ENCODE peak calls at places on chromosomes 1 and 21, in six cellular contexts. T, C, X, D, V and Y are unnamed samples.

GRCh38 chr1:13550663-13551062 is 33.0 kb upstream of the PDPN start:
- DNase-seq in C (no peak), V (no peak), X (no peak), T (no peak), D (no peak), Y (no peak)

GRCh38 chr1:245105815-245106410 is 48.9 kb upstream of the KIF26B start:
- DNase-seq in D (no peak), T (no peak), V (no peak), X (peak; percentile 8), C (no peak), Y (no peak)

GRCh38 chr1:218803351-218803997 is 370.2 kb upstream of the LYPLAL1 start:
- DNase-seq in T (no peak), V (no peak), D (no peak), C (no peak), X (no peak), Y (no peak)

GRCh38 chr1:44862829-44863406 is 19.9 kb upstream of the PTCH2 start:
- DNase-seq in T (no peak), D (no peak), C (no peak), X (peak; percentile 66), V (no peak), Y (no peak)

GRCh38 chr1:84253891-84254290 is 47.6 kb upstream of the SAMD13 start:
- DNase-seq in C (peak; percentile 41), D (peak; percentile 78), V (no peak), T (no peak), X (peak; percentile 97), Y (peak; percentile 79)

GRCh38 chr1:160646711-160647328 is at the start of gene SLAMF1:
- DNase-seq in V (no peak), C (no peak), T (no peak), D (no peak), X (no peak), Y (no peak)

GRCh38 chr1:220326578-220326977 is 54.3 kb upstream of the RAB3GAP2 start:
- DNase-seq in T (no peak), D (no peak), V (no peak), C (no peak), X (peak; percentile 13), Y (no peak)

GRCh38 chr1:100995196-100995983 is 30.2 kb downstream of the DPH5 start:
- DNase-seq in C (no peak), T (no peak), X (peak; percentile 44), D (no peak), V (no peak), Y (no peak)

GRCh38 chr1:100132566-100133477 is at the start of the genes SASS6 and TRMT13:
- DNase-seq in V (peak; percentile 94), C (peak; percentile 97), D (peak; percentile 99), X (peak; percentile 99), T (peak; percentile 94), Y (peak; percentile 79)

GRCh38 chr1:165288301-165289120 is 68.0 kb downstream of the LMX1A start:
- DNase-seq in D (no peak), C (no peak), V (no peak), X (no peak), T (no peak), Y (no peak)

GRCh38 chr1:232568331-232568852 is 61.5 kb downstream of the SIPA1L2 start:
- DNase-seq in C (no peak), T (no peak), D (no peak), V (no peak), X (no peak), Y (no peak)

GRCh38 chr21:36134820-36135390 is at the start of gene CBR3:
- DNase-seq in D (peak; percentile 88), V (no peak), X (peak; percentile 41), C (peak; percentile 48), T (peak; percentile 51), Y (peak; percentile 86)

GRCh38 chr1:62271932-62272728 is 47.1 kb downstream of the KANK4 start:
- DNase-seq in D (no peak), X (no peak), C (no peak), T (peak; percentile 45), V (no peak), Y (no peak)

GRCh38 chr1:181482001-181482430 is 1.3 kb upstream of the CACNA1E start:
- DNase-seq in V (no peak), C (no peak), T (no peak), D (peak; percentile 57), X (no peak), Y (no peak)

GRCh38 chr1:9207086-9207485 is 27.5 kb upstream of the H6PD start:
- DNase-seq in T (no peak), X (peak; percentile 93), C (no peak), D (no peak), V (no peak), Y (no peak)

GRCh38 chr1:22790232-22791008 is 79.8 kb downstream of the EPHB2 start:
- DNase-seq in C (no peak), X (no peak), D (no peak), T (no peak), V (no peak), Y (no peak)

GRCh38 chr1:115166531-115167091 is 77.3 kb upstream of the TSPAN2 start:
- DNase-seq in D (no peak), C (no peak), V (no peak), T (no peak), X (peak; percentile 70), Y (no peak)

GRCh38 chr1:192610114-192610958 is 25.6 kb upstream of the RGS13 start:
- DNase-seq in C (no peak), D (no peak), X (peak; percentile 45), V (no peak), T (no peak), Y (no peak)

GRCh38 chr21:34869541-34869940 is 179.6 kb downstream of the RUNX1 start:
- DNase-seq in X (no peak), D (no peak), T (no peak), V (no peak), C (no peak), Y (no peak)

GRCh38 chr1:97943354-97943753 is 22.5 kb upstream of the DPYD start:
- DNase-seq in X (peak; percentile 78), T (no peak), C (no peak), V (no peak), D (no peak), Y (no peak)

GRCh38 chr1:176541663-176542062 is 78.7 kb downstream of the PAPPA2 start:
- DNase-seq in C (no peak), T (no peak), X (no peak), D (no peak), V (no peak), Y (no peak)

GRCh38 chr21:42568377-42568776 is 54.7 kb downstream of the SLC37A1 start:
- DNase-seq in D (no peak), C (peak; percentile 24), V (peak; percentile 25), T (no peak), X (no peak), Y (no peak)

GRCh38 chr21:37564924-37565529 is 198.5 kb downstream of the DYRK1A start:
- DNase-seq in T (no peak), C (no peak), D (no peak), V (no peak), X (peak; percentile 15), Y (no peak)

GRCh38 chr1:33295023-33295422 is 25.9 kb downstream of the A3GALT2 start:
- DNase-seq in D (peak; percentile 70), C (no peak), T (no peak), X (no peak), V (no peak), Y (no peak)

GRCh38 chr1:206479164-206480125 is 9.2 kb downstream of the IKBKE start:
- DNase-seq in X (peak; percentile 82), D (peak; percentile 72), C (peak; percentile 78), V (no peak), T (peak; percentile 71), Y (no peak)

GRCh38 chr1:173002891-173003582 is 47.7 kb downstream of the TNFSF18 start:
- DNase-seq in C (no peak), V (no peak), T (no peak), D (no peak), X (peak; percentile 80), Y (no peak)

GRCh38 chr1:202623075-202623474 is 87.2 kb downstream of the SYT2 start:
- DNase-seq in V (no peak), C (no peak), X (peak; percentile 64), T (no peak), D (no peak), Y (peak; percentile 80)

GRCh38 chr1:194104247-194104844 is 917.9 kb upstream of the B3GALT2 start:
- DNase-seq in V (no peak), X (no peak), D (no peak), T (no peak), C (no peak), Y (no peak)

GRCh38 chr1:15459771-15460719 is 3.5 kb downstream of the CELA2A start:
- DNase-seq in D (no peak), X (no peak), T (no peak), C (no peak), V (no peak), Y (no peak)

GRCh38 chr1:205571747-205572146 is 60.1 kb downstream of the ELK4 start:
- DNase-seq in D (no peak), V (no peak), T (no peak), C (peak; percentile 15), X (no peak), Y (no peak)

GRCh38 chr1:2493691-2494322 is 17.7 kb downstream of the PLCH2 start:
- DNase-seq in X (no peak), T (peak; percentile 20), V (no peak), C (no peak), D (no peak), Y (no peak)
- H3K4me1 ChIP-seq in X (no peaks in the 10 kb centered on the region), T (peaks cover 54% of the 10 kb centered on the region), V (no peaks in the 10 kb centered on the region), C (no peaks in the 10 kb centered on the region), D (no peaks in the 10 kb centered on the region), Y (no peaks in the 10 kb centered on the region)

DNA sequence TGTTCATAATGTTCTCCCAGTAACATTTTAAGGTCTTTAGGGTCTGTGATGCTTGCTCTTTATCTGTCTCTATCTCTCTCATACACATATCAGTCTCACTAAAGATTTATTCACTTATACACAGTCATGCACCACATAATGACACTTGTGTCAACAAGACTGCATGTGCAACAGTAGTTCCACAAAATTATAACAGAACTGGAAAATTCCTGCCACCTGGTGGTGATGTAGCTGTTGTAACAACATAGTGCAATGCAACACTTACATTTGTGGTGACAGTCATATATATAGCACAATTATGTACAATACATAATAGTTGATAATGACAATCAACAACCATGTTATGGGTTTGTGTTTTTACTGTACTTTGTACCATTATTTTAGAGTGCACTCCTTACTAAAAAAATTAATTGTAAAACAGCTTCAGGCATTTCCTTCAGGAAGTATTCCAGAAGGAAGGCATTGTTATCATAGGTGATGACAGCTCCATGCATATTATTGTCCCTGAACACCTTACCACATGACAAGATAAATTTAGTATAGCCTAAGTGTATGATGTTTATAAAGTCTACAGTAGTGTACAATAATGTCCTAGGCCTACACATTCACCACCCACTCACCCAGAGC is 8.1 kb downstream of the TDRD5 start:
- DNase-seq in D (no peak), X (peak; percentile 30), V (no peak), C (no peak), T (no peak), Y (no peak)
- TF ChIP-seq CTCF in D (peak; percentile 38), X (peak; percentile 40), V (peak; percentile 23), C (peak; percentile 43), T (no peak), Y (no peak)

GRCh38 chr1:235069577-235070563 is 58.8 kb downstream of the TOMM20 start:
- DNase-seq in C (peak; percentile 95), X (peak; percentile 98), V (peak; percentile 83), D (peak; percentile 96), T (no peak), Y (peak; percentile 84)
- H3K27ac ChIP-seq in C (peak overlapping the region; percentile 91), X (no peak overlapping the region), V (peak overlapping the region; percentile 98), D (peak overlapping the region; percentile 84), T (no peak overlapping the region), Y (peak overlapping the region; percentile 6)

GRCh38 chr1:66552829-66553228 is 18.9 kb downstream of the SGIP1 start:
- DNase-seq in X (no peak), C (no peak), T (no peak), D (peak; percentile 62), V (no peak), Y (no peak)
- H3K4me1 ChIP-seq in X (peaks cover 25% of the 10 kb centered on the region), C (peaks cover 15% of the 10 kb centered on the region), T (no peaks in the 10 kb centered on the region), D (no peaks in the 10 kb centered on the region), V (no peaks in the 10 kb centered on the region), Y (peaks cover 27% of the 10 kb centered on the region)